ENCODE peak calls at places on chromosomes 3 and 15, in nine cellular contexts. G is heart left ventricle; Z is transverse colon; L is IMR-90; K is CD8-positive, alpha-beta T cell; N is PC-3; Y is ovary; M is colonic mucosa; P is hepatocyte. O is an unnamed sample.

GRCh38 chr15:36925671-36926421 is 174.5 kb downstream of the MEIS2 start:
- DNase-seq in N (no peak), L (no peak), Y (no peak), M (no peak), P (no peak), G (no peak), K (no peak), Z (no peak), O (no peak)

GRCh38 chr3:101172516-101172915 is 147.9 kb downstream of the IMPG2 start:
- DNase-seq in N (no peak), P (no peak), K (no peak), M (no peak), G (no peak), Z (no peak), Y (no peak), L (no peak), O (no peak)

GRCh38 chr3:140904521-140904920 is 37.1 kb upstream of the SLC25A36 start:
- DNase-seq in G (peak; percentile 33), Y (no peak), Z (no peak), N (no peak), P (no peak), K (no peak), L (no peak), M (no peak), O (no peak)

GRCh38 chr3:11543141-11543947 is 100.4 kb downstream of the VGLL4 start:
- DNase-seq in N (no peak), G (peak; percentile 19), Z (no peak), L (no peak), P (no peak), Y (no peak), M (no peak), K (no peak), O (no peak)

GRCh38 chr3:7630925-7631324 is 770.0 kb downstream of the GRM7 start:
- DNase-seq in K (no peak), M (peak; percentile 19), L (no peak), N (no peak), P (peak; percentile 48), Z (peak; percentile 7), G (no peak), Y (peak; percentile 52), O (no peak)

GRCh38 chr3:136685882-136686281 is 66.3 kb downstream of the STAG1 start:
- DNase-seq in G (no peak), Z (no peak), Y (no peak), K (no peak), N (no peak), P (no peak), M (no peak), L (no peak), O (no peak)

GRCh38 chr15:75161788-75162414 is 39.8 kb upstream of the C15orf39 start:
- DNase-seq in P (peak; percentile 70), N (no peak), G (no peak), K (no peak), Z (no peak), L (no peak), Y (no peak), M (no peak), O (peak; percentile 36)

GRCh38 chr3:133330043-133330442 is 69.8 kb upstream of the BFSP2 start:
- DNase-seq in P (no peak), Z (no peak), K (no peak), Y (no peak), L (no peak), M (no peak), N (no peak), G (no peak), O (no peak)

GRCh38 chr3:27877122-27878011 is 155.2 kb upstream of the EOMES start:
- DNase-seq in N (no peak), M (no peak), Y (no peak), L (no peak), K (no peak), P (no peak), Z (no peak), G (no peak), O (no peak)

GRCh38 chr15:64596701-64597468 is 136.5 kb downstream of the ZNF609 start:
- DNase-seq in M (no peak), Z (no peak), P (peak; percentile 38), K (no peak), N (no peak), G (no peak), L (peak; percentile 45), Y (no peak), O (no peak)
- H3K4me3 ChIP-seq in M (no peak overlapping the region), Z (no peak overlapping the region), P (no peak overlapping the region), K (peak overlapping the region; percentile 36), N (no peak overlapping the region), G (no peak overlapping the region), L (no peak overlapping the region), Y (no peak overlapping the region), O (no peak overlapping the region)

GRCh38 chr15:73752817-73753214 is 335 bp downstream of the INSYN1 start:
- DNase-seq in M (no peak), N (no peak), P (peak; percentile 54), Z (no peak), L (no peak), K (no peak), G (no peak), Y (no peak), O (no peak)
- H3K27me3 ChIP-seq in M (peaks cover 36% of the 10 kb centered on the region), N (peaks cover 54% of the 10 kb centered on the region), P (peaks cover 45% of the 10 kb centered on the region), Z (peaks cover 45% of the 10 kb centered on the region), L (peaks cover 84% of the 10 kb centered on the region), K (peaks cover 5% of the 10 kb centered on the region), G (no peaks in the 10 kb centered on the region), Y (no peaks in the 10 kb centered on the region), O (peaks cover 25% of the 10 kb centered on the region)

GRCh38 chr3:21013566-21013965 is 737.4 kb downstream of the ZNF385D start:
- DNase-seq in Y (no peak), P (no peak), L (no peak), G (no peak), M (no peak), Z (no peak), K (no peak), N (no peak), O (peak; percentile 75)

GRCh38 chr3:21020043-21020442 is 731.0 kb downstream of the ZNF385D start:
- DNase-seq in Z (no peak), N (no peak), G (no peak), L (no peak), Y (no peak), M (no peak), K (no peak), P (no peak), O (no peak)

GRCh38 chr3:21020681-21021080 is 730.3 kb downstream of the ZNF385D start:
- DNase-seq in K (no peak), Y (no peak), G (no peak), Z (no peak), P (no peak), L (no peak), M (no peak), N (peak; percentile 34), O (no peak)

GRCh38 chr3:21017115-21017852 is 733.7 kb downstream of the ZNF385D start:
- DNase-seq in Y (no peak), M (no peak), L (no peak), G (no peak), N (peak; percentile 63), K (no peak), Z (no peak), P (no peak), O (peak; percentile 94)
- TF ChIP-seq CTCF in Y (no peak), M (no peak), L (no peak), G (peak; percentile 22), N (peak; percentile 69), K (no peak), Z (no peak), P (no peak), O (no peak)

GRCh38 chr15:59438891-59439290 is 905 bp downstream of the FAM81A start:
- DNase-seq in K (no peak), L (no peak), P (no peak), G (no peak), M (peak; percentile 52), N (peak; percentile 18), Z (peak; percentile 71), Y (peak; percentile 32), O (peak; percentile 45)
- H3K4me3 ChIP-seq in K (no peak overlapping the region), L (no peak overlapping the region), P (no peak overlapping the region), G (peak overlapping the region; percentile 69), M (peak overlapping the region; percentile 45), N (peak overlapping the region; percentile 81), Z (peak overlapping the region; percentile 49), Y (peak overlapping the region; percentile 34), O (no peak overlapping the region)

DNA sequence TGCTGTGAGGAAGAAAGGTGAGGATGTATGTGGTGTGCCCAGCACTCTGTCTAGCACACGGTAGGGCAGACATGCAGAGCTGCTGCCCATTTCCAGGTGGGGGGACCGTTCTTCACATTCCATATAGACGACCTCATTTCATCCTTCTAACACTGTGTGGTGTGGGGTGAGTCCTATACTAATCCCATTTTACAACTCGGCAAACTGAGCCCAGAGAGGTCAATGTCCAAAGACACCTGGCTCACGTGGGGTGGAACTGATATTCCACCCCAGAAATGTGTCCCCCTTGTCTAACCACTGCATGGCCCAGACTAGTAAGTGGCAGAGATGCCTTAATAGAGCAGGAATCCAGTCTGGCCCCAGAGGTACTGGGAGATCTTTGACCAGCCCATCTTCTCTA is 119.2 kb downstream of the FBLN2 start:
- DNase-seq in L (no peak), K (no peak), Z (no peak), Y (no peak), P (no peak), G (no peak), N (no peak), M (no peak), O (no peak)
- H3K27me3 ChIP-seq in L (peaks cover 3% of the 10 kb centered on the region), K (no peaks in the 10 kb centered on the region), Z (peaks cover 10% of the 10 kb centered on the region), Y (no peaks in the 10 kb centered on the region), P (peaks cover 16% of the 10 kb centered on the region), G (no peaks in the 10 kb centered on the region), N (peaks cover 8% of the 10 kb centered on the region), M (no peaks in the 10 kb centered on the region), O (no peaks in the 10 kb centered on the region)

GRCh38 chr15:26177816-26178215 is 314.7 kb upstream of the ATP10A start:
- DNase-seq in Y (no peak), K (no peak), G (no peak), M (no peak), L (no peak), Z (no peak), P (no peak), N (no peak), O (no peak)

GRCh38 chr15:26178821-26179220 is 315.7 kb upstream of the ATP10A start:
- DNase-seq in Z (no peak), K (no peak), Y (no peak), G (no peak), P (no peak), M (no peak), L (no peak), N (no peak), O (no peak)

GRCh38 chr15:26176831-26177230 is 313.7 kb upstream of the ATP10A start:
- DNase-seq in G (no peak), K (no peak), M (no peak), N (no peak), Y (no peak), P (no peak), Z (no peak), L (no peak), O (no peak)

DNA sequence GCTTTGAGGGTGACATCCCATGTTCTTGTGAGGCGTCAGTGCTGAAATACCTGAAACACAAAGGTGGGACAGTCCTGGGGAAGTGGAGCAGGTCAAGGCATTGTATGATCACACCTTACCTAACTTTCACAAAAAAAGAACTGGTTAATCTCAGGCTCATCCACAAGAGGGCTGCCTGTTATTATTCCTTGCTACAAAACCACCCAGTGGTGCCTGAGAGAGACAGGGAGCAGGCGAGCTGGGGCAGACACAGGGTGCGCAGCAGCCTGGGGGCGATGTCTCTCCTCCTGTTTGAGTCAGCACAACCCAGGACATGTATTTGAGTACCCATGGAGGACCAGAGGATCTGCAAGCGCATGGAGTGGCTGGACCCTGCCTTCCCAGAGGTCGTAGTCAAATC is 316.8 kb upstream of the ATP10A start:
- DNase-seq in L (no peak), Y (no peak), Z (no peak), P (peak; percentile 23), K (no peak), N (peak; percentile 30), M (no peak), G (no peak), O (peak; percentile 0)
- TF ChIP-seq CTCF in L (no peak), Y (no peak), Z (no peak), P (peak; percentile 32), K (no peak), N (peak; percentile 40), M (no peak), G (peak; percentile 34), O (no peak)

GRCh38 chr15:71125831-71126453 is 10.7 kb downstream of the THSD4 start:
- DNase-seq in P (no peak), M (no peak), G (no peak), Y (no peak), K (no peak), L (peak; percentile 29), Z (no peak), N (no peak), O (no peak)
- H3K4me3 ChIP-seq in P (no peak overlapping the region), M (no peak overlapping the region), G (peak overlapping the region; percentile 25), Y (no peak overlapping the region), K (no peak overlapping the region), L (no peak overlapping the region), Z (no peak overlapping the region), N (no peak overlapping the region), O (no peak overlapping the region)

O was measured in bronchial epithelial cell.